ENCODE peak calls at places on chromosomes 11 and 22, in four cellular contexts. U is epithelial cell of esophagus; P is activated T-cell treated with anti-CD3 and anti-CD28 coated beads, Interleukin-2, amount 50 U/mL, for 72 hours; L is NCI-H2107. M is an unnamed sample.

GRCh38 chr11:63608353-63609345 is 5.6 kb downstream of the PLAAT3 start:
- DNase-seq in U (peak), P (no peak), L (no peak), M (no peak)

GRCh38 chr11:230431-230830 is 5.7 kb downstream of the SIRT3 start:
- DNase-seq in U (no peak), P (no peak), L (no peak), M (no peak)

GRCh38 chr11:86067230-86068137 is 1.4 kb downstream of the PICALM start:
- DNase-seq in U (peak), P (no peak), L (no peak), M (peak)

GRCh38 chr22:39996732-39997131 is 2.0 kb downstream of the FAM83F start:
- DNase-seq in U (peak), P (no peak), L (no peak), M (no peak)

GRCh38 chr11:44972746-44973435 is 22.2 kb upstream of the TP53I11 start:
- DNase-seq in U (no peak), P (no peak), L (no peak), M (no peak)

GRCh38 chr11:47967577-47968230 is 12.7 kb upstream of the PTPRJ start:
- DNase-seq in U (no peak), P (no peak), L (no peak), M (no peak)

GRCh38 chr22:41469218-41469851 is 418 bp downstream of the ACO2 start:
- DNase-seq in U (no peak), P (no peak), L (no peak), M (no peak)

GRCh38 chr22:44473580-44473979 is 24.5 kb downstream of the RTL6 start:
- DNase-seq in U (no peak), P (no peak), L (no peak), M (no peak)

GRCh38 chr22:24170189-24170588 is 11.1 kb upstream of the SUSD2 start:
- DNase-seq in U (no peak), P (no peak), L (no peak), M (no peak)

GRCh38 chr11:114738954-114739353 is 60.6 kb downstream of the NXPE2 start:
- DNase-seq in U (peak), P (peak), L (peak), M (peak)

GRCh38 chr11:44977493-44977984 is 26.9 kb upstream of the TP53I11 start:
- DNase-seq in U (peak), P (no peak), L (no peak), M (no peak)

GRCh38 chr11:46367244-46367915 is 14.1 kb upstream of the MDK start:
- DNase-seq in U (peak), P (peak), L (no peak), M (no peak)

GRCh38 chr11:84430661-84431060 is 1144.5 kb upstream of the CCDC90B start:
- DNase-seq in U (peak), P (no peak), L (no peak), M (peak)

GRCh38 chr22:21041937-21042336 is 3.8 kb upstream of the LRRC74B start:
- DNase-seq in U (peak), P (no peak), L (no peak), M (no peak)

GRCh38 chr22:32862083-32862482 is 60.6 kb downstream of the TIMP3 start:
- DNase-seq in U (no peak), P (no peak), L (no peak), M (no peak)

GRCh38 chr22:32493551-32493950 is 18.9 kb downstream of the FBXO7 start:
- DNase-seq in U (no peak), P (no peak), L (no peak), M (no peak)

GRCh38 chr22:49666146-49666809 is 161.4 kb downstream of the BRD1 start:
- DNase-seq in U (no peak), P (no peak), L (no peak), M (no peak)

GRCh38 chr11:79600747-79601146 is 159.9 kb upstream of the TENM4 start:
- DNase-seq in U (no peak), P (no peak), L (no peak), M (no peak)

GRCh38 chr11:70098936-70099335 is 20.8 kb downstream of the ANO1 start:
- DNase-seq in U (no peak), P (no peak), L (no peak), M (no peak)

GRCh38 chr11:43997022-43997665 is 50.6 kb upstream of the ACCSL start:
- DNase-seq in U (no peak), P (no peak), L (no peak), M (no peak)

GRCh38 chr22:25374871-25375270 is 155.4 kb downstream of the CRYBB2 start:
- DNase-seq in U (no peak), P (no peak), L (no peak), M (no peak)

GRCh38 chr11:72848846-72849466 is 34.7 kb downstream of the ATG16L2 start:
- DNase-seq in U (peak), P (no peak), L (peak), M (no peak)

GRCh38 chr11:91926967-91927366 is 297.7 kb upstream of the FAT3 start:
- DNase-seq in U (no peak), P (no peak), L (no peak), M (no peak)

GRCh38 chr11:17864478-17864941 is 129.9 kb downstream of the KCNC1 start:
- DNase-seq in U (peak), P (no peak), L (no peak), M (no peak)